ENCODE peak calls at places on chromosomes 11 and 22, in six cellular contexts. One of them, this sample, is unnamed.

GRCh38 chr11:47348859-47349258 is 3.6 kb downstream of the MYBPC3 start:
- DNase-seq in stimulated activated CD8-positive, alpha-beta memory T cell treated with anti-CD3 and anti-CD28 coated beads, Interleukin-7, amount 100 ng/mL, for 1 hour: no peak
- DNase-seq in neural progenitor cell: peak; percentile 74
- DNase-seq in stimulated activated CD4-positive, alpha-beta T cell treated with anti-CD3 and anti-CD28 coated beads, Interleukin-4, amount 100 ng/mL, for 24 hours: no peak
- DNase-seq in cerebellar cortex: peak; percentile 64
- DNase-seq in HCEC 1CT: peak; percentile 13
- DNase-seq in this sample: peak; percentile 32

GRCh38 chr22:50482107-50483074 is 1.0 kb downstream of the ADM2 start:
- DNase-seq in cerebellar cortex: no peak
- DNase-seq in HCEC 1CT: no peak
- DNase-seq in stimulated activated CD4-positive, alpha-beta T cell treated with anti-CD3 and anti-CD28 coated beads, Interleukin-4, amount 100 ng/mL, for 24 hours: no peak
- DNase-seq in stimulated activated CD8-positive, alpha-beta memory T cell treated with anti-CD3 and anti-CD28 coated beads, Interleukin-7, amount 100 ng/mL, for 1 hour: no peak
- DNase-seq in neural progenitor cell: no peak
- DNase-seq in this sample: no peak

GRCh38 chr22:17734197-17734596 is 40.1 kb downstream of the BID start:
- DNase-seq in stimulated activated CD8-positive, alpha-beta memory T cell treated with anti-CD3 and anti-CD28 coated beads, Interleukin-7, amount 100 ng/mL, for 1 hour: no peak
- DNase-seq in cerebellar cortex: no peak
- DNase-seq in stimulated activated CD4-positive, alpha-beta T cell treated with anti-CD3 and anti-CD28 coated beads, Interleukin-4, amount 100 ng/mL, for 24 hours: peak; percentile 12
- DNase-seq in HCEC 1CT: no peak
- DNase-seq in neural progenitor cell: no peak
- DNase-seq in this sample: no peak

GRCh38 chr11:43981006-43981405 is 38.6 kb downstream of the C11orf96 start:
- DNase-seq in stimulated activated CD4-positive, alpha-beta T cell treated with anti-CD3 and anti-CD28 coated beads, Interleukin-4, amount 100 ng/mL, for 24 hours: no peak
- DNase-seq in cerebellar cortex: no peak
- DNase-seq in stimulated activated CD8-positive, alpha-beta memory T cell treated with anti-CD3 and anti-CD28 coated beads, Interleukin-7, amount 100 ng/mL, for 1 hour: no peak
- DNase-seq in HCEC 1CT: no peak
- DNase-seq in neural progenitor cell: no peak
- DNase-seq in this sample: no peak

GRCh38 chr22:36156515-36157419 is 3.8 kb downstream of the APOL3 start:
- DNase-seq in cerebellar cortex: peak; percentile 4
- DNase-seq in stimulated activated CD4-positive, alpha-beta T cell treated with anti-CD3 and anti-CD28 coated beads, Interleukin-4, amount 100 ng/mL, for 24 hours: peak; percentile 85
- DNase-seq in HCEC 1CT: peak; percentile 72
- DNase-seq in stimulated activated CD8-positive, alpha-beta memory T cell treated with anti-CD3 and anti-CD28 coated beads, Interleukin-7, amount 100 ng/mL, for 1 hour: peak; percentile 44
- DNase-seq in neural progenitor cell: peak; percentile 29
- DNase-seq in this sample: no peak

GRCh38 chr22:28137036-28137435 is 218.0 kb upstream of the PITPNB start:
- DNase-seq in HCEC 1CT: no peak
- DNase-seq in stimulated activated CD4-positive, alpha-beta T cell treated with anti-CD3 and anti-CD28 coated beads, Interleukin-4, amount 100 ng/mL, for 24 hours: no peak
- DNase-seq in neural progenitor cell: peak; percentile 18
- DNase-seq in cerebellar cortex: no peak
- DNase-seq in stimulated activated CD8-positive, alpha-beta memory T cell treated with anti-CD3 and anti-CD28 coated beads, Interleukin-7, amount 100 ng/mL, for 1 hour: no peak
- DNase-seq in this sample: no peak

GRCh38 chr11:31803813-31804438 is 7.2 kb downstream of the PAX6 start:
- DNase-seq in neural progenitor cell: peak; percentile 65
- DNase-seq in stimulated activated CD8-positive, alpha-beta memory T cell treated with anti-CD3 and anti-CD28 coated beads, Interleukin-7, amount 100 ng/mL, for 1 hour: no peak
- DNase-seq in HCEC 1CT: no peak
- DNase-seq in cerebellar cortex: peak; percentile 55
- DNase-seq in stimulated activated CD4-positive, alpha-beta T cell treated with anti-CD3 and anti-CD28 coated beads, Interleukin-4, amount 100 ng/mL, for 24 hours: no peak
- DNase-seq in this sample: no peak

GRCh38 chr11:46865340-46865739 is 19.3 kb upstream of the CKAP5 start:
- DNase-seq in neural progenitor cell: no peak
- DNase-seq in stimulated activated CD4-positive, alpha-beta T cell treated with anti-CD3 and anti-CD28 coated beads, Interleukin-4, amount 100 ng/mL, for 24 hours: no peak
- DNase-seq in cerebellar cortex: no peak
- DNase-seq in stimulated activated CD8-positive, alpha-beta memory T cell treated with anti-CD3 and anti-CD28 coated beads, Interleukin-7, amount 100 ng/mL, for 1 hour: no peak
- DNase-seq in HCEC 1CT: peak; percentile 65
- DNase-seq in this sample: no peak

GRCh38 chr11:44955019-44955738 is 4.5 kb upstream of the TP53I11 start:
- DNase-seq in cerebellar cortex: no peak
- DNase-seq in stimulated activated CD8-positive, alpha-beta memory T cell treated with anti-CD3 and anti-CD28 coated beads, Interleukin-7, amount 100 ng/mL, for 1 hour: no peak
- DNase-seq in neural progenitor cell: no peak
- DNase-seq in stimulated activated CD4-positive, alpha-beta T cell treated with anti-CD3 and anti-CD28 coated beads, Interleukin-4, amount 100 ng/mL, for 24 hours: no peak
- DNase-seq in HCEC 1CT: peak; percentile 89
- DNase-seq in this sample: no peak

GRCh38 chr11:87454246-87454645 is 416.5 kb downstream of the TMEM135 start:
- DNase-seq in HCEC 1CT: no peak
- DNase-seq in stimulated activated CD4-positive, alpha-beta T cell treated with anti-CD3 and anti-CD28 coated beads, Interleukin-4, amount 100 ng/mL, for 24 hours: no peak
- DNase-seq in neural progenitor cell: no peak
- DNase-seq in cerebellar cortex: no peak
- DNase-seq in stimulated activated CD8-positive, alpha-beta memory T cell treated with anti-CD3 and anti-CD28 coated beads, Interleukin-7, amount 100 ng/mL, for 1 hour: no peak
- DNase-seq in this sample: no peak

This sample was measured in cerebellum.